ENCODE peak calls at places on chromosomes 4 and X, in nine cellular contexts. F is cardiac muscle cell; K is CD4-positive, CD25-positive, alpha-beta regulatory T cell; T is NCI-H2081; D is spleen; C is GM06990; Z is iris pigment epithelial cell; M is tibial nerve; P is NCI-H1092 treated with DMSO at 0.1 percent for 48 hours. X is an unnamed sample.

GRCh38 chr4:24771241-24771640 is 24.1 kb upstream of the SOD3 start:
- DNase-seq in F (no peak), K (no peak), T (peak; percentile 9), D (no peak), C (no peak), Z (no peak), M (no peak), P (peak; percentile 4), X (no peak)

GRCh38 chr4:187090401-187090800 is 366.7 kb upstream of the FAT1 start:
- DNase-seq in F (no peak), K (no peak), T (no peak), D (no peak), C (no peak), Z (peak; percentile 56), M (no peak), P (no peak), X (no peak)

GRCh38 chr4:16745009-16745408 is 153.4 kb downstream of the LDB2 start:
- DNase-seq in F (no peak), K (no peak), T (no peak), D (no peak), C (no peak), Z (peak; percentile 91), M (peak; percentile 19), P (no peak), X (no peak)

GRCh38 chr4:141884070-141884469 is 247.7 kb downstream of the IL15 start:
- DNase-seq in F (no peak), K (no peak), T (no peak), D (no peak), C (no peak), Z (no peak), M (no peak), P (no peak), X (no peak)

GRCh38 chr4:12588572-12588971 is 895.6 kb downstream of the RAB28 start:
- DNase-seq in F (no peak), K (no peak), T (no peak), D (no peak), C (no peak), Z (no peak), M (no peak), P (no peak), X (no peak)

GRCh38 chr4:153013202-153013988 is 77.3 kb downstream of the FHDC1 start:
- DNase-seq in F (no peak), K (no peak), T (no peak), D (no peak), C (no peak), Z (no peak), M (no peak), P (no peak), X (no peak)

GRCh38 chr4:8664031-8664805 is 71.7 kb downstream of the CPZ start:
- DNase-seq in F (no peak), K (no peak), T (no peak), D (peak; percentile 48), C (no peak), Z (no peak), M (no peak), P (no peak), X (no peak)

GRCh38 chr4:189202182-189202868 is 738.3 kb upstream of the FRG1 start:
- DNase-seq in F (peak; percentile 65), K (no peak), T (peak; percentile 72), D (peak; percentile 75), C (peak; percentile 5), Z (peak; percentile 70), M (peak; percentile 69), P (peak; percentile 82), X (peak; percentile 8)

GRCh38 chrX:49610718-49611310 is 12.0 kb downstream of the GAGE1 start:
- DNase-seq in F (no peak), K (no peak), T (no peak), D (no peak), C (no peak), Z (peak; percentile 9), M (no peak), P (no peak), X (no peak)

GRCh38 chr4:158170691-158171455 is 2.0 kb downstream of the GASK1B start:
- DNase-seq in F (no peak), K (no peak), T (no peak), D (peak; percentile 88), C (peak; percentile 11), Z (no peak), M (peak; percentile 66), P (no peak), X (peak; percentile 34)

GRCh38 chrX:149539283-149540132 is 1.3 kb upstream of the EOLA1 start:
- DNase-seq in F (peak; percentile 86), K (peak; percentile 88), T (peak; percentile 74), D (peak; percentile 96), C (peak; percentile 92), Z (peak; percentile 95), M (peak; percentile 80), P (peak; percentile 86), X (peak; percentile 78)

GRCh38 chrX:925094-925493 is 287.4 kb downstream of the CRLF2 start:
- DNase-seq in F (no peak), K (no peak), T (no peak), D (no peak), C (no peak), Z (no peak), M (no peak), P (no peak), X (no peak)

GRCh38 chrX:41478397-41478911 is 31.3 kb downstream of the NYX start:
- DNase-seq in F (no peak), K (no peak), T (no peak), D (no peak), C (no peak), Z (no peak), M (no peak), P (peak; percentile 19), X (no peak)

GRCh38 chrX:51494409-51494808 is 2.0 kb downstream of the NUDT11 start:
- DNase-seq in F (no peak), K (no peak), T (no peak), D (no peak), C (no peak), Z (no peak), M (no peak), P (no peak), X (no peak)

GRCh38 chr4:4269856-4270255 is 20.1 kb downstream of the LYAR start:
- DNase-seq in F (no peak), K (peak; percentile 13), T (no peak), D (no peak), C (no peak), Z (peak; percentile 81), M (no peak), P (no peak), X (no peak)

GRCh38 chr4:17010426-17011087 is 112.1 kb upstream of the LDB2 start:
- DNase-seq in F (no peak), K (no peak), T (no peak), D (no peak), C (no peak), Z (no peak), M (no peak), P (no peak), X (no peak)

GRCh38 chrX:13990126-13990525 is 39.6 kb downstream of the GEMIN8 start:
- DNase-seq in F (no peak), K (no peak), T (no peak), D (no peak), C (no peak), Z (peak; percentile 5), M (no peak), P (no peak), X (no peak)